ENCODE peak calls at places on chromosomes 2 and 18, in ten cellular contexts. V is neural progenitor cell, M is AG04450, Q is GM06990, E is ovary, B is colonic mucosa, L is GM23338, X is body of pancreas, C is K562, Y is PC-3. K is an unnamed sample.
A peak's percentile ranks its signal among the peaks of the same experiment; 100 is the strongest.

GRCh38 chr2:36951574-36951973 is 14.8 kb downstream of the STRN start:
- DNase-seq in Y (peak; percentile 79), Q (no peak), L (no peak), X (no peak), C (no peak), E (no peak), V (no peak), M (no peak), B (no peak), K (peak; percentile 89)

GRCh38 chr18:13178976-13179375 is 39.6 kb upstream of the LDLRAD4 start:
- DNase-seq in Q (no peak), M (no peak), V (no peak), X (no peak), C (peak; percentile 3), L (no peak), B (no peak), E (no peak), Y (peak; percentile 49), K (no peak)

GRCh38 chr2:49616800-49617199 is 462.5 kb upstream of the FSHR start:
- DNase-seq in C (no peak), X (peak; percentile 6), Y (peak; percentile 42), Q (no peak), V (peak; percentile 61), M (no peak), E (no peak), B (no peak), L (peak; percentile 75), K (peak; percentile 38)

GRCh38 chr18:8890957-8891464 is 185.7 kb downstream of the MTCL1 start:
- DNase-seq in V (peak; percentile 58), M (peak; percentile 82), B (no peak), X (peak; percentile 41), L (peak; percentile 95), Q (no peak), E (no peak), C (peak; percentile 67), Y (peak; percentile 99), K (peak; percentile 95)

GRCh38 chr2:81650048-81650971 is 1345.8 kb upstream of the LRRTM1 start:
- DNase-seq in C (no peak), Q (no peak), X (no peak), L (peak; percentile 42), M (no peak), V (no peak), B (no peak), Y (peak; percentile 91), E (no peak), K (peak; percentile 31)

GRCh38 chr18:80136679-80137078 is 27.6 kb downstream of the ADNP2 start:
- DNase-seq in B (no peak), Q (no peak), M (no peak), L (no peak), X (no peak), E (no peak), V (no peak), C (no peak), Y (no peak), K (no peak)

GRCh38 chr2:182447163-182447562 is 20.3 kb upstream of the PDE1A start:
- DNase-seq in Y (no peak), V (no peak), X (no peak), E (no peak), Q (no peak), L (no peak), M (no peak), B (no peak), C (no peak), K (no peak)

GRCh38 chr18:9628984-9629383 is 14.6 kb upstream of the PPP4R1 start:
- DNase-seq in L (no peak), X (peak; percentile 39), V (no peak), B (no peak), Q (no peak), Y (no peak), M (no peak), E (no peak), C (no peak), K (no peak)

GRCh38 chr18:49722472-49722871 is 90.9 kb downstream of the ACAA2 start:
- DNase-seq in L (no peak), E (no peak), X (no peak), Y (no peak), B (peak; percentile 74), Q (no peak), C (no peak), M (no peak), V (no peak), K (no peak)

GRCh38 chr2:118604346-118604745 is 243.1 kb downstream of the EN1 start:
- DNase-seq in M (no peak), B (no peak), V (no peak), Y (no peak), C (no peak), X (peak; percentile 5), L (no peak), E (no peak), Q (no peak), K (no peak)

GRCh38 chr2:118593257-118593656 is 254.2 kb downstream of the EN1 start:
- DNase-seq in C (no peak), L (no peak), Q (no peak), E (no peak), V (no peak), Y (no peak), X (no peak), M (no peak), B (no peak), K (no peak)

GRCh38 chr2:118604831-118605230 is 242.6 kb downstream of the EN1 start:
- DNase-seq in C (no peak), E (no peak), X (peak; percentile 77), V (no peak), L (no peak), M (no peak), B (no peak), Y (no peak), Q (no peak), K (no peak)

DNA sequence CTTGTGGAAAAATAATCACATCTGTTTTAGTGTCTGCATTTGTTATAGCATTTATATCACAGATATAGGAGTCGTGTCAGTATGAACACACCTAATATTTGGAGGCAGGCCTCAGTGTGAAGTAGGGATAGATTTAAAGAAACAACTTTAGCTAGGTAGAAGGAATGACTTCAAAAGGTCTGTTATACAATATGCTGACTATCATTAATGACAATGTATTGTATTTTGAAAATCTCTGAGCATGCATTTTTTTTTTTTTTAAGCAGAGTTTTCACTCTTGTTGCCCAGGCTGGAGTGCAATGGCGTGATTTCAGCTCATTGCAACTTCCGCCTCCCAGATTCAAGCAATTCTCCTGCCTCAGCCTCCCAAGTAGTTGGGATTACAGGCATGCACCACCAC is 248.3 kb downstream of the EN1 start:
- DNase-seq in L (no peak), C (no peak), E (no peak), X (no peak), Q (no peak), Y (no peak), V (no peak), B (no peak), M (no peak), K (no peak)
- TF ChIP-seq CTCF in L (no peak), C (no peak), E (no peak), X (no peak), Q (no peak), Y (no peak), V (no peak), B (no peak), M (no peak), K (no peak)

DNA sequence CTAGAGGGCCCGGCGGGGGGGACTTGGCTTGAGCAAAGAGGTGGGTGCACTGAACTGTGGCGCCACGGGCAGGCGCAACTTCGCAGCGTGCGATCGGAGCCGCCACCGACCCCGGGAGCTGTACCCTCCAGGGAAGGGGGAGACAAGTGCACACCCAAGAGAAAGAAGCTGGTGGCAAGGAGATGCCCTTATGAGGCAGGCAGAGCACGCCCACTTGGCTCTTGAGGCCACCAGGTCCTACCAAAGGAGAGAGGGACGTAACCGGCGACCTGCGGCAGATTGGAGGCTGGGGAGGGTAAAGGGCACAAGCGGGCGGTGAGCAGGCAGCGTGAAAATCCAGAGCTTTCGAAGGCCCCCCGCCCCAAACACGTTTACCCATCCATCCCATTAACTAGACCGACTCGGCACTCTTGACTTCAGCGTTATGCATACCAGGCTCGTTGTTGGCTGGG is 967 bp downstream of the DLX2 start:
- DNase-seq in Q (no peak), V (peak; percentile 51), B (no peak), C (no peak), X (no peak), Y (no peak), M (no peak), E (no peak), L (peak; percentile 70), K (no peak)
- H3K4me3 ChIP-seq in Q (peak overlapping the region; percentile 69), V (peak overlapping the region; percentile 54), B (peak overlapping the region; percentile 52), C (peak overlapping the region; percentile 63), X (no peak overlapping the region), Y (peak overlapping the region; percentile 78), M (peak overlapping the region; percentile 76), E (no peak overlapping the region), L (peak overlapping the region; percentile 62), K (peak overlapping the region; percentile 57)

GRCh38 chr2:41869542-41870256 is 178.1 kb upstream of the PKDCC start:
- DNase-seq in X (peak; percentile 64), Y (peak; percentile 79), B (peak; percentile 84), L (peak; percentile 85), E (peak; percentile 76), M (peak; percentile 30), C (peak; percentile 76), Q (peak; percentile 32), V (peak; percentile 85), K (peak; percentile 56)

GRCh38 chr2:41870257-41870570 is 177.6 kb upstream of the PKDCC start:
- DNase-seq in Y (no peak), V (no peak), Q (no peak), X (no peak), E (no peak), M (no peak), C (no peak), B (no peak), L (no peak), K (no peak)

GRCh38 chr2:41872646-41873045 is 175.2 kb upstream of the PKDCC start:
- DNase-seq in Y (no peak), E (no peak), C (no peak), V (no peak), L (no peak), X (no peak), B (no peak), M (no peak), Q (no peak), K (no peak)

GRCh38 chr2:41873102-41873501 is 174.7 kb upstream of the PKDCC start:
- DNase-seq in B (no peak), X (no peak), C (no peak), V (no peak), E (no peak), Q (no peak), L (no peak), Y (no peak), M (no peak), K (no peak)

GRCh38 chr2:41870948-41871522 is 176.8 kb upstream of the PKDCC start:
- DNase-seq in M (no peak), Y (no peak), Q (no peak), L (peak; percentile 82), E (peak; percentile 27), X (no peak), C (no peak), B (no peak), V (peak; percentile 66), K (no peak)
- TF ChIP-seq CTCF in M (peak; percentile 41), Y (no peak), Q (no peak), L (peak; percentile 53), E (no peak), X (no peak), C (no peak), B (no peak), V (peak; percentile 51), K (no peak)

GRCh38 chr2:217843353-217843752 is 159.4 kb downstream of the TNS1 start:
- DNase-seq in B (no peak), L (no peak), V (no peak), Q (no peak), X (no peak), M (no peak), C (no peak), E (no peak), Y (no peak), K (no peak)
- H3K4me3 ChIP-seq in B (no peak overlapping the region), L (no peak overlapping the region), V (no peak overlapping the region), Q (no peak overlapping the region), X (no peak overlapping the region), M (no peak overlapping the region), C (no peak overlapping the region), E (no peak overlapping the region), Y (no peak overlapping the region), K (no peak overlapping the region)

K was measured in epithelial cell of esophagus.